ENCODE peak calls at places on chromosome 21, in eight cellular contexts. I is left lung, D is HL-60, K is RWPE1, T is cardiac muscle cell, N is SK-N-SH, V is IMR-90, A is pancreas. U is an unnamed sample.

GRCh38 chr21:43271452-43272020 is 102.7 kb downstream of the CRYAA start:
- DNase-seq in A (no peak), K (no peak), N (no peak), T (no peak), I (no peak), V (no peak), D (no peak), U (no peak)

GRCh38 chr21:45135122-45135521 is 60.7 kb downstream of the ADARB1 start:
- DNase-seq in V (no peak), K (no peak), T (no peak), I (no peak), N (no peak), A (no peak), D (no peak), U (no peak)

GRCh38 chr21:42799516-42799915 is 79.8 kb downstream of the WDR4 start:
- DNase-seq in I (no peak), K (peak; percentile 52), A (no peak), V (no peak), N (no peak), T (no peak), D (no peak), U (no peak)

GRCh38 chr21:44458971-44459711 is 3.8 kb downstream of the LRRC3 start:
- DNase-seq in D (no peak), T (no peak), K (no peak), A (no peak), I (no peak), V (no peak), N (no peak), U (no peak)

GRCh38 chr21:43923391-43923790 is 58.4 kb downstream of the AGPAT3 start:
- DNase-seq in V (peak; percentile 11), A (no peak), I (no peak), D (no peak), T (no peak), K (no peak), N (peak; percentile 46), U (no peak)

GRCh38 chr21:46191257-46191685 is 7.0 kb upstream of the SPATC1L start:
- DNase-seq in D (no peak), A (no peak), T (no peak), V (peak; percentile 85), N (peak; percentile 28), K (peak; percentile 64), I (no peak), U (peak; percentile 66)

GRCh38 chr21:44029460-44030087 is 17.5 kb downstream of the TRAPPC10 start:
- DNase-seq in A (no peak), I (no peak), T (no peak), V (no peak), K (no peak), N (no peak), D (no peak), U (no peak)

GRCh38 chr21:43956019-43956666 is 56.0 kb upstream of the TRAPPC10 start:
- DNase-seq in A (no peak), I (no peak), N (no peak), T (no peak), V (no peak), D (no peak), K (no peak), U (no peak)

GRCh38 chr21:16047857-16048256 is 318.1 kb downstream of the USP25 start:
- DNase-seq in A (no peak), N (peak; percentile 41), I (no peak), D (no peak), T (no peak), V (peak; percentile 80), K (no peak), U (no peak)

GRCh38 chr21:39527664-39528381 is 76.1 kb downstream of the SH3BGR start:
- DNase-seq in N (no peak), A (peak; percentile 72), T (no peak), V (no peak), K (no peak), I (no peak), D (no peak), U (no peak)

DNA sequence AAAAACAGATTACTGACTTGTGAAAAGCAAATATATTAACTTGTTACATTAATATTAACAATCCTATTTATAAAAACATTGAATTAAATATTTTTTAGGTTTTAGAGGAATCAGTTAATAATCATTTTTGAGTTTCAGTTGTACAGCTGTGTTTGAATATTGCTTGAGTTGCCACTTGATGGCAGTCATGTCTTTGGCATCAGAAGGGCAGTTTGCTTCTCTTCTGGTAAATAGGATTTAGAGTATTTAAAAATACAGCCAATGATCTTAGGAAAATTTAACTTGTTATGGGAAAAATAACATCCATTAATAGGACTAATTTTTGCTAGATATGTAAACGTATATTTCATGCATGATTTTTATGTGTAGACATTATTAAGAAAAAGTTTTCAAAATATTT is 234.1 kb downstream of the NCAM2 start:
- DNase-seq in N (peak; percentile 10), V (peak; percentile 71), T (peak; percentile 35), I (no peak), K (no peak), A (no peak), D (peak; percentile 6), U (no peak)
- H3K27ac ChIP-seq in N (no peak overlapping the region), V (no peak overlapping the region), T (no peak overlapping the region), I (no peak overlapping the region), K (no peak overlapping the region), A (no peak overlapping the region), D (no peak overlapping the region), U (no peak overlapping the region)

DNA sequence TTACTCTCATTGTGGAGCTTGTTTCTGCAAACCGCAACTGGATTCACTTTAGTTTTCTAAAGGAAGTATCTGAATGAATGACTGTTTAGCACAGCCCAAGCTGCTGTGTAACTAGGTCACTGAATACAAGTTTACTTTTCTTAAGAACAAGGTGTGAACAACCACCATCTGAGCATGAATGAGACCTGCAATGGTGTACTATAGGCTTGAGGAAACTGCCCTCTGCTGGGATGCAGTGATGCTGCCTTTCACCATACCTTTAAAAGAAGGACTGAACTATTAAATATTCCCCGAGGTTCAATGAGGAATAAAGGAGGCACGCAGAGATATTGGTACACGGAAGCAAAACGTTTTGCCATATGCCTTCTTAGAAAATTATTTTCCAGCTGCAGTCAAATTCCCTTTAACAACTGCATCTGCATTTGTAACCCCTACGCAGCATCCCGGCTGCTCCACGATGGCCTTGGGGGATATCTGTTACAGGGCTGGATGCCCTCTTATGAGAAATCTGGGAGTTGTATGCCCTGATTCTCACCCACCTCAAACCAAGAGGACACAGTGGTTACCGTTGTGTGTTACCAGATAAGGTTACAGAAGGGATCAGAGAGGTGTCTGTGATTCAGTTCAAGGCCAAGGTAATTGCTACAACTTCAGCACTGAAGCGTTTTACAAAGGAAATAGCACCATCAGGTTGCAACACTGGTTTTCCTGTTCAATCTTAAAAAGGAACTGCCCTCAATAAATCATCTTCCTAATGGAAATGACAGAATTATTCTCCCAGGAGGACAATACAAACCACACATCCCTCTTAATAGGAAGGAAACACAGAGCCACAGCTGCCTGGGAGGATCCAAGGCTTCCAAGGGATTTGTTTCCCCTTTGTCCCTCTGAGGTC is 470.5 kb downstream of the LTN1 start:
- DNase-seq in T (peak; percentile 49), A (no peak), K (no peak), N (peak; percentile 11), I (no peak), D (no peak), V (peak; percentile 79), U (no peak)
- TF ChIP-seq CTCF in T (peak; percentile 43), A (no peak), K (no peak), N (peak; percentile 60), I (no peak), D (no peak), V (peak; percentile 71), U (no peak)

GRCh38 chr21:29184047-29184446 is 53.6 kb downstream of the MAP3K7CL start:
- DNase-seq in I (no peak), K (no peak), N (no peak), V (no peak), T (no peak), A (no peak), D (peak; percentile 79), U (no peak)
- H3K27ac ChIP-seq in I (peak overlapping the region; percentile 92), K (peak overlapping the region; percentile 80), N (no peak overlapping the region), V (peak overlapping the region; percentile 49), T (no peak overlapping the region), A (no peak overlapping the region), D (peak overlapping the region; percentile 41), U (no peak overlapping the region)

DNA sequence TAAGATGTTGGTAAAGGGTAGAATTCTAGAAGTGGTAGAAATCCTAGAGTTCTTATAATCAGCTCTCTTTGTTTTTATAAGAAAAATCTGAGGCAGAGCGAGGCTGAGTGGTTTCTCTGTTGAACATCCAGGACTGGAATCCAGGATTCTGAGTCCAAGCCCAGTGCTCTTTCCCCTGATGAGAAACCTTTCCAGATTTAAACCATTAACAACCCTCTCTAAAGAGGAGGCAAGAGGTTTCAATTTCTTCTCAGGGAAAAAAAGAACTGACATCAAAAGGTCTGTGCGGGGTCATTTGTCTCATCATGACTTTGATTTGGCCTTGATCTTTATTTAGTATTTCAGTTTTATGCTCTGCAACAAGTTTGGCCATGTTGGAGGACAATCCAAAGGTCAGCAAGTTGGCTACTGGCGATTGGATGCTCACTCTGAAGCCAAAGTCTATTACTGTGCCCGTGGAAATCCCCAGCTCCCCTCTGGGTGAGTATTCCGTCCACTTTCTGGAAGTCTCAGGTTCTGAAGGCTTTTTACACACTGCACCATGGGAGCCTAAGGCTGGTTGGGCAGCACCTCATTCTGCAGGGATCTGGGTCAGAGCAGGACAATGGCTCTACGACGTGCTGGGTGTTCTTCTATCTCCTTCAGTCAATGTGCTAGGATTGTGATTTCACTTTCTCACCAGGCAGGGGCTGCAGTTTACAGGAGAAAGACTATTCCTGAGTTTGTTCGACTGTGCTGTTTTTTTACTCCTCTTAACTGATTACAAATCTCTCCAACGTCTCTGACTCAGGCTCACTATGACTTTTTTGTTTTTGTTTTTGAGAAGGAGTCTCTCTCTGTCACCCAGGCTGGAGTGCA is 18.9 kb upstream of the CCT8 start:
- DNase-seq in K (no peak), A (no peak), I (no peak), T (no peak), D (no peak), V (peak; percentile 73), N (no peak), U (no peak)
- TF ChIP-seq CTCF in K (no peak), A (no peak), I (no peak), T (peak; percentile 26), D (no peak), V (peak; percentile 40), N (no peak), U (no peak)

DNA sequence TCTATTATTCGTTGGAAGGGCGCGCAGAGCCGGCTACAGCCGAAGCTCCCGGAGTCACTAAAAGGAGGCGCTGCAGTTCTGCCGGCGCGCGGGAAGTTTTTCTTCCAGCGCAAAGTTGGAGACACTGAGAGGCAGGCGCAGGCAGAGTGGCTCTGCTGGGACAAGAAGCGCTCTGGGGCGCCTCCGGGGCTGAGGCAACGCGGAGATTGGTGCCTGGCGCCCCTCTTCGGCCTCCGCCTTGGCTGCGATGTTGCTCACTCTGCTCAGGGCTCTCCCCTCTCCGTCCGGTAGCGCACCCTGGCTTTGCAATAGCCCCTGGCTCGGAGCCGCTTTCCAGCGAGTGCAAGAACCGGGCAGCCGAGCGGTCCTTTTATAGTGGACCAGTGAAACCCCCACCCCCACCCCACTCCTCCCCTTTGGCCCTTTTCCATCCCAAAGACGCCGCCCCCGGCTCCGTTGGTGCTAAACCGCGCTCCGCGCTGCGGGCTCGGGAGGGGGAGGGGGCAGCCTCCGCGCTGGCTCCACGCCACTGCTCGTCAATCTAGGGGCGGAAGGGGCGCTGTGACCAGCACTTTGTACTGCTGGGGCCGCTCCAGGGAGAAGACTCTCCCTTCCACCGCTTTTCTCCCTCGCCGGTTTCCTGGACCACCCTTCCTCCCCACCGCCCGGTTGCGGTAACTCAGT is at the start of gene ADAMTS1:
- DNase-seq in V (peak; percentile 92), D (peak; percentile 19), T (peak; percentile 95), K (peak; percentile 50), I (peak; percentile 86), N (peak; percentile 96), A (peak; percentile 89), U (peak; percentile 97)
- H3K27ac ChIP-seq in V (peak within 1 kb of the TSS; percentile 94), D (no peak within 1 kb of the TSS), T (peak within 1 kb of the TSS; percentile 83), K (peak within 1 kb of the TSS; percentile 46), I (peak within 1 kb of the TSS; percentile 84), N (peak within 1 kb of the TSS; percentile 78), A (peak within 1 kb of the TSS; percentile 72), U (peak within 1 kb of the TSS; percentile 98)

GRCh38 chr21:41726970-41727783 is 39.7 kb downstream of the RIPK4 start:
- DNase-seq in I (no peak), V (peak; percentile 42), N (no peak), T (no peak), D (no peak), K (peak; percentile 86), A (no peak), U (peak; percentile 93)
- TF ChIP-seq CTCF in I (no peak), V (no peak), N (no peak), T (no peak), D (no peak), K (no peak), A (no peak), U (no peak)